ENCODE peak calls at places on chromosomes 6 and 20, in six cellular contexts. W is HepG2, A is stomach, V is HCT116, D is breast epithelium, F is spleen. O is an unnamed sample.

GRCh38 chr6:140012146-140012545 is 637.7 kb upstream of the CITED2 start:
- DNase-seq in A (no peak), D (no peak), W (no peak), F (no peak), V (no peak), O (no peak)

GRCh38 chr6:142671791-142672190 is 273.2 kb downstream of the HIVEP2 start:
- DNase-seq in F (no peak), D (no peak), A (no peak), V (no peak), W (no peak), O (no peak)

GRCh38 chr6:149755300-149756260 is 6.0 kb downstream of the PCMT1 start:
- DNase-seq in F (no peak), D (no peak), V (no peak), A (no peak), W (no peak), O (no peak)

GRCh38 chr20:20411382-20411781 is 43.5 kb downstream of the INSM1 start:
- DNase-seq in F (no peak), A (no peak), D (no peak), W (no peak), V (no peak), O (no peak)

GRCh38 chr6:117920493-117920845 is 13.4 kb downstream of the SLC35F1 start:
- DNase-seq in A (no peak), W (peak), F (no peak), V (no peak), D (no peak), O (no peak)

GRCh38 chr20:14491436-14491835 is 154.0 kb upstream of the FLRT3 start:
- DNase-seq in F (no peak), W (no peak), V (no peak), D (no peak), A (no peak), O (no peak)

GRCh38 chr6:38322123-38322522 is 317.6 kb downstream of the BTBD9 start:
- DNase-seq in A (no peak), W (no peak), F (no peak), D (no peak), V (no peak), O (no peak)

GRCh38 chr20:48822879-48823385 is 4.9 kb downstream of the PREX1 start:
- DNase-seq in A (no peak), W (no peak), D (no peak), V (no peak), F (peak), O (no peak)

GRCh38 chr20:33709905-33710541 is 10.1 kb downstream of the PXMP4 start:
- DNase-seq in W (no peak), A (no peak), D (no peak), V (no peak), F (no peak), O (no peak)

GRCh38 chr20:2599265-2600060 is 53.0 kb upstream of the NOP56 start:
- DNase-seq in D (no peak), V (no peak), A (no peak), F (no peak), W (no peak), O (no peak)

GRCh38 chr20:24891546-24892393 is 57.3 kb upstream of the CST7 start:
- DNase-seq in F (no peak), V (no peak), D (no peak), W (no peak), A (no peak), O (peak)

GRCh38 chr6:33208089-33208967 is at the start of gene RING1:
- DNase-seq in W (peak), D (peak), F (peak), V (no peak), A (peak), O (peak)

GRCh38 chr6:100171533-100172321 is 177.7 kb upstream of the MCHR2 start:
- DNase-seq in D (no peak), V (no peak), A (no peak), W (no peak), F (no peak), O (no peak)

GRCh38 chr6:42428326-42429041 is 23.2 kb downstream of the TRERF1 start:
- DNase-seq in D (no peak), W (no peak), V (no peak), F (peak), A (no peak), O (no peak)

GRCh38 chr6:13769655-13770053 is 44.7 kb downstream of the MCUR1 start:
- DNase-seq in V (no peak), F (no peak), W (no peak), D (no peak), A (peak), O (no peak)

GRCh38 chr20:47713941-47714450 is 71.3 kb downstream of the SULF2 start:
- DNase-seq in W (peak), D (no peak), A (no peak), F (no peak), V (no peak), O (no peak)

GRCh38 chr20:1934162-1934561 is 39.0 kb downstream of the SIRPA start:
- DNase-seq in D (no peak), V (no peak), F (no peak), A (no peak), W (no peak), O (no peak)

GRCh38 chr6:155171747-155172191 is 92.0 kb upstream of the CLDN20 start:
- DNase-seq in A (no peak), V (no peak), W (no peak), D (no peak), F (no peak), O (no peak)

GRCh38 chr6:1619106-1619665 is 9.5 kb downstream of the FOXC1 start:
- DNase-seq in A (no peak), V (no peak), D (no peak), F (no peak), W (no peak), O (peak)

GRCh38 chr6:35238843-35239289 is 20.7 kb upstream of the ZNF76 start:
- DNase-seq in V (no peak), W (no peak), F (peak), D (no peak), A (no peak), O (peak)

GRCh38 chr6:11307226-11307625 is 74.8 kb upstream of the NEDD9 start:
- DNase-seq in V (no peak), A (no peak), W (no peak), F (no peak), D (no peak), O (no peak)

GRCh38 chr6:11592289-11592906 is 54.8 kb downstream of the TMEM170B start:
- DNase-seq in F (no peak), A (no peak), W (no peak), D (no peak), V (no peak), O (no peak)

GRCh38 chr6:114989279-114989964 is 646.6 kb upstream of the HS3ST5 start:
- DNase-seq in F (no peak), W (no peak), D (no peak), V (no peak), A (no peak), O (no peak)

GRCh38 chr20:17227669-17228623 is 1.1 kb downstream of the PCSK2 start:
- DNase-seq in F (no peak), W (no peak), D (no peak), V (no peak), A (no peak), O (peak)
- H3K4me3 ChIP-seq in F (no peak), W (no peak), D (no peak), V (no peak), A (peak), O (peak)

GRCh38 chr6:15036690-15037245 is 209.1 kb upstream of the JARID2 start:
- DNase-seq in W (peak), A (peak), F (no peak), V (no peak), D (peak), O (no peak)
- TF ChIP-seq POLR2A in W (no peak), A (no peak), F (no peak), V (no peak), D (no peak), O (no peak)

GRCh38 chr6:70134542-70134941 is 168.3 kb downstream of the COL9A1 start:
- DNase-seq in V (no peak), F (no peak), A (no peak), D (no peak), W (no peak), O (no peak)

GRCh38 chr6:70130865-70131264 is 172.0 kb downstream of the COL9A1 start:
- DNase-seq in W (no peak), V (no peak), F (no peak), A (no peak), D (no peak), O (no peak)

GRCh38 chr6:70133246-70133645 is 169.6 kb downstream of the COL9A1 start:
- DNase-seq in D (no peak), W (no peak), A (no peak), F (no peak), V (no peak), O (no peak)

GRCh38 chr6:70129341-70129740 is 173.5 kb downstream of the COL9A1 start:
- DNase-seq in A (no peak), F (no peak), W (no peak), V (no peak), D (no peak), O (no peak)

GRCh38 chr6:70131528-70131927 is 171.4 kb downstream of the COL9A1 start:
- DNase-seq in D (no peak), F (no peak), W (no peak), V (no peak), A (no peak), O (no peak)
- TF ChIP-seq POLR2AphosphoS5 in D (no peak), F (no peak), W (no peak), V (no peak), A (no peak), O (no peak)

DNA sequence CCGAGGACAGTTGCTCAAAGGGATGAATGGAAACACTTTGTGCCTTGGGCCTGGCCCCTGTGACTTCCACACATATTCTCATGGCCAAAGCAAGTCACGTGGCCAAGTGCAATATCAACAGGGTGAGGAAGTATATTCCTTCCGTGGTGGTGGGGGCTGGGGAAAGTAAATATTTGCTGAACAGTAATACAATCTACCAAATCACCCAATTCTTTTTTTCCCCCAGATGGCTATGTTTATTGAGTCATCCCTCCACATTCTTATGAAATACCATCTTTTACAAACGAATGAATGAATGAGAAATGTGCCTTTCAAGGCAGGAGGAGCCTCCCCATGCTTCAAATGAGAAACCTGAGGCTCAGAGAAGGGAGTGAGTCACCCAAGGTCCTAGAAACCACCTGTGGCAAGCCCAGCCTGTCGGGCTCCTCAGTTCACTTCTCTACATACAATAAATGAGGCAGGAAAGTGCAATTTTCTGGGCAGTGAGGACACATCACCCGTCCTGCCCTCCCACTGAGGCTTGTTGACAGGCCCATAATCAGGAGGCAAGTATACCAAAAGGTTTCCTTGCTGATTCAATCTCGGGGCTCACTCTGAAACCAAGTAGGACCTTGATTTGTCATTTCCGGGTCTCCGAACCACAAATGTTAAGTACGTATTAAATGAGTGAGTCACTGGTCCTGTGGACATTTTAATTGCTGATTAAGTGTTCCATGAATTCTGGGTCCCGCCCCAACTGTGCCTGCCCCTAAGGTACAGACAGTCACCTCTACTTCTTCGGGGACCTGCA is 25.3 kb upstream of the TOP1 start:
- DNase-seq in A (peak), F (no peak), D (peak), W (peak), V (peak), O (peak)
- H3K4me3 ChIP-seq in A (peak), F (peak), D (no peak), W (peak), V (peak), O (no peak)

GRCh38 chr20:52746768-52747167 is 225.4 kb upstream of the TSHZ2 start:
- DNase-seq in V (no peak), W (no peak), D (no peak), F (no peak), A (no peak), O (no peak)
- TF ChIP-seq POLR2A in V (no peak), W (no peak), D (no peak), F (no peak), A (no peak), O (no peak)

GRCh38 chr6:137403443-137403842 is 90.8 kb downstream of the OLIG3 start:
- DNase-seq in F (no peak), V (no peak), A (no peak), D (no peak), W (no peak), O (no peak)

GRCh38 chr6:137401058-137401457 is 93.1 kb downstream of the OLIG3 start:
- DNase-seq in F (no peak), D (no peak), W (no peak), A (no peak), V (no peak), O (no peak)

GRCh38 chr6:137405806-137406205 is 88.4 kb downstream of the OLIG3 start:
- DNase-seq in V (no peak), F (no peak), W (no peak), A (no peak), D (no peak), O (no peak)

GRCh38 chr6:137402143-137402542 is 92.1 kb downstream of the OLIG3 start:
- DNase-seq in D (no peak), V (no peak), A (no peak), F (no peak), W (no peak), O (no peak)

DNA sequence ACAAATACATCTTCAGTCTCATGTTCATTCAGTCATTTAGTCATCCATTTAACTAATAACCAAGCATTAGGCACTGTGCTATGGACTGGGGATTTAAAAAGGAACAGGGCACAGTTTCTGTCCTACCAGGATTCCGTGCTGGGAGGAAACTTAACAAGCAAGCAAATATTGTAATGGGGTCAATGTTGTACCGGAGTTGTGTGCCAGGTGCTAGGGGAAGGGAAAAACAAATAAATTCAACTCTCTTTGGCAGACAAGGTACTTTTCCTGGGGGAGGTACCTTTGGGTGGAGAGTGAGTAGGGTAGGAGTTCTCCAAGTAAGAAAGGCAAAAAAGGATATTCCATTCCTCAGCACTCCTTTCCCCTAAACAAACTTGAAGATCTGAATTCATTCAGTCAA is 90.3 kb downstream of the OLIG3 start:
- DNase-seq in W (no peak), A (peak), V (no peak), F (no peak), D (no peak), O (no peak)
- TF ChIP-seq POLR2AphosphoS5 in W (no peak), A (no peak), V (no peak), F (no peak), D (no peak), O (no peak)

DNA sequence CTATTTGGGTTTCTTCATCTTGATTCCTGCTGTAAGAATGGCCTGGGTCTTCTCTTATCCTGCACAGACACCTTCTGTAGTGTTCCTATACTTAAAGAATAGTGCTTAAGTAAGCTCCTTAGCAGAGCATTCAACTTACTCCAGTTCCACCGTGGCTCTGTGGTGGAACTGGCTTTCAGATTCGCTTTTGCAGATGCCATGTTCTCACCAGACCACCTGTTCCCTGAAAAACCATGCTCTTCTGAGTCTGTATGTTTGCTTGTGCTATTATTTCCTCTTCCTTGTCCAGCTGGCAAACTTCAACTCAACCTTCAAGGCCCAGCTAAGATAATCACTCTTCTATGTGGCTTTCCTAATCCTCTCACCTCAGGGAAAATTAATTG is 4.9 kb downstream of the ELMO2 start:
- DNase-seq in D (no peak), V (no peak), F (no peak), A (no peak), W (no peak), O (no peak)
- H3K4me3 ChIP-seq in D (no peak), V (no peak), F (peak), A (peak), W (no peak), O (no peak)

GRCh38 chr20:61684136-61684535 is 381.5 kb downstream of the TAF4 start:
- DNase-seq in D (no peak), F (no peak), V (no peak), W (no peak), A (no peak), O (no peak)

GRCh38 chr20:61684583-61685235 is 381.0 kb downstream of the TAF4 start:
- DNase-seq in D (no peak), A (no peak), W (no peak), V (no peak), F (no peak), O (no peak)

GRCh38 chr20:61685462-61685861 is 380.2 kb downstream of the TAF4 start:
- DNase-seq in W (no peak), A (no peak), V (no peak), F (no peak), D (no peak), O (no peak)

GRCh38 chr20:61688411-61688810 is 377.3 kb downstream of the TAF4 start:
- DNase-seq in D (no peak), F (no peak), V (no peak), W (no peak), A (no peak), O (no peak)

GRCh38 chr20:61686081-61686936 is 379.4 kb downstream of the TAF4 start:
- DNase-seq in V (no peak), A (no peak), D (no peak), F (no peak), W (no peak), O (no peak)
- TF ChIP-seq POLR2A in V (no peak), A (no peak), D (no peak), F (no peak), W (no peak), O (no peak)

O was measured in sigmoid colon.